ENCODE peak calls at places on chromosomes 2 and 18, in ten cellular contexts. L is CD8-positive, alpha-beta T cell; N is uterus; Q is CD4-positive, alpha-beta T cell; S is heart right ventricle; F is activated CD8-positive, alpha-beta T cell treated with anti-CD3 and anti-CD28 coated beads for 36 hours; U is dorsolateral prefrontal cortex; K is PC-9; X is GM10248; J is right atrium auricular region. T is an unnamed sample.

GRCh38 chr2:186422226-186422625 is 63.8 kb upstream of the ZC3H15 start:
- DNase-seq in L (no peak), N (peak), Q (no peak), S (no peak), F (no peak), U (no peak), K (no peak), X (no peak), J (peak), T (no peak)

GRCh38 chr2:50995610-50996009 is 36.3 kb downstream of the NRXN1 start:
- DNase-seq in L (no peak), N (peak), Q (no peak), S (no peak), F (no peak), U (peak), K (no peak), X (no peak), J (no peak), T (no peak)

GRCh38 chr2:95316466-95317122 is 19.4 kb downstream of the KCNIP3 start:
- DNase-seq in L (no peak), N (no peak), Q (no peak), S (peak), F (no peak), U (no peak), K (peak), X (no peak), J (no peak), T (no peak)

GRCh38 chr2:10844083-10844482 is 31.5 kb upstream of the PDIA6 start:
- DNase-seq in L (no peak), N (no peak), Q (no peak), S (peak), F (no peak), U (no peak), K (peak), X (no peak), J (peak), T (no peak)

GRCh38 chr2:168974370-168974769 is 56.8 kb downstream of the ABCB11 start:
- DNase-seq in L (no peak), N (no peak), Q (no peak), S (no peak), F (peak), U (no peak), K (no peak), X (no peak), J (no peak), T (no peak)

GRCh38 chr2:167697961-167698360 is 549.4 kb downstream of the STK39 start:
- DNase-seq in L (no peak), N (no peak), Q (no peak), S (no peak), F (no peak), U (no peak), K (no peak), X (no peak), J (no peak), T (no peak)

GRCh38 chr18:6039055-6039454 is 143.7 kb upstream of the TMEM200C start:
- DNase-seq in L (no peak), N (no peak), Q (no peak), S (no peak), F (no peak), U (no peak), K (no peak), X (no peak), J (no peak), T (no peak)

GRCh38 chr2:205052781-205053180 is 507.5 kb downstream of the PARD3B start:
- DNase-seq in L (no peak), N (no peak), Q (no peak), S (no peak), F (no peak), U (no peak), K (no peak), X (no peak), J (no peak), T (no peak)

GRCh38 chr2:232794981-232795380 is 18.6 kb upstream of the KCNJ13 start:
- DNase-seq in L (no peak), N (no peak), Q (no peak), S (no peak), F (no peak), U (no peak), K (peak), X (no peak), J (no peak), T (no peak)

GRCh38 chr2:8053241-8053640 is 628.6 kb upstream of the ID2 start:
- DNase-seq in L (no peak), N (no peak), Q (no peak), S (no peak), F (no peak), U (no peak), K (no peak), X (no peak), J (no peak), T (no peak)

GRCh38 chr2:45496869-45497268 is 114.2 kb downstream of the SRBD1 start:
- DNase-seq in L (no peak), N (no peak), Q (no peak), S (no peak), F (no peak), U (no peak), K (no peak), X (no peak), J (no peak), T (no peak)

GRCh38 chr2:168796583-168797285 is 5.7 kb upstream of the NOSTRIN start:
- DNase-seq in L (no peak), N (no peak), Q (no peak), S (no peak), F (no peak), U (no peak), K (no peak), X (no peak), J (no peak), T (no peak)

GRCh38 chr18:53441761-53442414 is 782.6 kb downstream of the MBD2 start:
- DNase-seq in L (no peak), N (no peak), Q (no peak), S (no peak), F (no peak), U (no peak), K (no peak), X (no peak), J (no peak), T (no peak)

GRCh38 chr2:45814951-45815621 is 163.6 kb downstream of the PRKCE start:
- DNase-seq in L (no peak), N (no peak), Q (no peak), S (no peak), F (no peak), U (no peak), K (peak), X (no peak), J (no peak), T (no peak)

GRCh38 chr2:221571391-221572179 is 519 bp downstream of the EPHA4 start:
- DNase-seq in L (peak), N (peak), Q (peak), S (peak), F (no peak), U (peak), K (peak), X (peak), J (no peak), T (peak)

GRCh38 chr2:5692561-5693287 is 540 bp downstream of the SOX11 start:
- DNase-seq in L (no peak), N (no peak), Q (no peak), S (no peak), F (no peak), U (no peak), K (no peak), X (no peak), J (no peak), T (peak)

GRCh38 chr2:186780701-186781316 is 68.2 kb downstream of the ZSWIM2 start:
- DNase-seq in L (no peak), N (no peak), Q (no peak), S (no peak), F (no peak), U (no peak), K (peak), X (no peak), J (no peak), T (no peak)

GRCh38 chr2:185857676-185858075 is 119.1 kb downstream of the FSIP2 start:
- DNase-seq in L (no peak), N (no peak), Q (no peak), S (no peak), F (no peak), U (no peak), K (no peak), X (no peak), J (no peak), T (no peak)

GRCh38 chr2:109193807-109194702 is 65.0 kb downstream of the SH3RF3 start:
- DNase-seq in L (no peak), N (no peak), Q (no peak), S (no peak), F (no peak), U (no peak), K (no peak), X (no peak), J (no peak), T (no peak)

GRCh38 chr18:6624729-6625308 is 104.7 kb upstream of the ARHGAP28 start:
- DNase-seq in L (no peak), N (no peak), Q (no peak), S (no peak), F (no peak), U (no peak), K (no peak), X (no peak), J (no peak), T (no peak)

GRCh38 chr2:141331127-141331526 is 799.7 kb downstream of the LRP1B start:
- DNase-seq in L (no peak), N (no peak), Q (no peak), S (no peak), F (no peak), U (no peak), K (no peak), X (no peak), J (no peak), T (no peak)

GRCh38 chr2:10544252-10544651 is 96.1 kb upstream of the ODC1 start:
- DNase-seq in L (peak), N (no peak), Q (peak), S (no peak), F (peak), U (no peak), K (no peak), X (no peak), J (no peak), T (no peak)

GRCh38 chr2:95344656-95345055 is 47.5 kb downstream of the KCNIP3 start:
- DNase-seq in L (no peak), N (no peak), Q (no peak), S (no peak), F (no peak), U (no peak), K (no peak), X (no peak), J (no peak), T (no peak)

GRCh38 chr18:58850784-58851469 is 13.8 kb upstream of the ZNF532 start:
- DNase-seq in L (no peak), N (no peak), Q (no peak), S (no peak), F (no peak), U (no peak), K (no peak), X (no peak), J (peak), T (no peak)

GRCh38 chr2:110866496-110866895 is 134.1 kb downstream of the ACOXL start:
- DNase-seq in L (no peak), N (no peak), Q (no peak), S (no peak), F (peak), U (no peak), K (no peak), X (no peak), J (no peak), T (no peak)

GRCh38 chr18:34976534-34976898 is 64.7 kb upstream of the MAPRE2 start:
- DNase-seq in L (no peak), N (no peak), Q (no peak), S (no peak), F (no peak), U (no peak), K (no peak), X (no peak), J (peak), T (no peak)

GRCh38 chr2:217515615-217516309 is 487.0 kb downstream of the TNS1 start:
- DNase-seq in L (no peak), N (no peak), Q (no peak), S (no peak), F (no peak), U (no peak), K (no peak), X (no peak), J (no peak), T (no peak)

GRCh38 chr2:43135583-43135982 is 90.8 kb downstream of the ZFP36L2 start:
- DNase-seq in L (no peak), N (no peak), Q (no peak), S (no peak), F (no peak), U (no peak), K (peak), X (peak), J (no peak), T (no peak)

GRCh38 chr18:74290831-74291770 is 662 bp downstream of the CYB5A start:
- DNase-seq in L (no peak), N (peak), Q (no peak), S (no peak), F (peak), U (no peak), K (peak), X (peak), J (no peak), T (peak)

GRCh38 chr18:62450546-62451395 is 72.1 kb upstream of the ZCCHC2 start:
- DNase-seq in L (no peak), N (peak), Q (no peak), S (peak), F (peak), U (peak), K (peak), X (no peak), J (peak), T (no peak)

GRCh38 chr2:233413529-233414272 is 59.4 kb downstream of the DGKD start:
- DNase-seq in L (peak), N (peak), Q (peak), S (peak), F (peak), U (peak), K (peak), X (no peak), J (no peak), T (no peak)

GRCh38 chr2:191049728-191050639 is 36.0 kb upstream of the STAT1 start:
- DNase-seq in L (no peak), N (no peak), Q (no peak), S (no peak), F (no peak), U (no peak), K (no peak), X (peak), J (no peak), T (no peak)

GRCh38 chr2:26913599-26914285 is 56.7 kb upstream of the MAPRE3 start:
- DNase-seq in L (no peak), N (no peak), Q (no peak), S (no peak), F (no peak), U (peak), K (no peak), X (no peak), J (no peak), T (no peak)

GRCh38 chr18:80120932-80121331 is 11.9 kb downstream of the ADNP2 start:
- DNase-seq in L (no peak), N (no peak), Q (no peak), S (no peak), F (no peak), U (no peak), K (no peak), X (no peak), J (no peak), T (no peak)

GRCh38 chr2:186429095-186429494 is 57.0 kb upstream of the ZC3H15 start:
- DNase-seq in L (no peak), N (no peak), Q (no peak), S (no peak), F (no peak), U (no peak), K (no peak), X (no peak), J (no peak), T (no peak)

GRCh38 chr2:29777164-29777563 is 144.2 kb downstream of the ALK start:
- DNase-seq in L (no peak), N (no peak), Q (no peak), S (no peak), F (peak), U (no peak), K (no peak), X (no peak), J (no peak), T (no peak)

GRCh38 chr2:52976132-52976949 is 791.3 kb upstream of the CHAC2 start:
- DNase-seq in L (no peak), N (no peak), Q (no peak), S (no peak), F (peak), U (peak), K (peak), X (no peak), J (no peak), T (no peak)

GRCh38 chr2:237686659-237687136 is 59.3 kb downstream of the LRRFIP1 start:
- DNase-seq in L (no peak), N (no peak), Q (no peak), S (no peak), F (no peak), U (no peak), K (no peak), X (no peak), J (no peak), T (no peak)
- TF ChIP-seq CTCF in L (no peak), N (no peak), Q (no peak), S (no peak), F (no peak), U (no peak), K (peak), X (peak), J (no peak), T (no peak)

DNA sequence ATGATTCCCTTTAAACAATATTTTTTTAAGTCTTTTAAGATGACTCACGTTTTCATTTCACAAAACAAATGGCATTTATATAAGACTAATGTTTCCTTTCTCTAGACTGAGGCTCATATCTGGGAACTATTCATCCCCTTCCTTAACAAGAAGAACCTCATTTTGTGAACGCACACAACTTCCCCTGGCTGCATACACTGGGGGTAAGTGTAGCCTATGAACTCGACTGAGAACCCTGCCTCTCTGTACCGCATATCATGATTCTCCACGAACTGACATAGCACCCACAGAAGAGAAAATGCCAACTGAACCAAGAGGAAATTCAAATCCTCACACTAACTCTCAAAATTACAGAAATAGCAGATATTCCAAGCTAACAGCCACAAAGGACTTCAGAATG is 236.8 kb downstream of the TCF4 start:
- DNase-seq in L (no peak), N (no peak), Q (no peak), S (no peak), F (no peak), U (no peak), K (no peak), X (no peak), J (no peak), T (no peak)
- TF ChIP-seq CTCF in L (no peak), N (no peak), Q (no peak), S (no peak), F (no peak), U (no peak), K (no peak), X (no peak), J (no peak), T (no peak)

GRCh38 chr2:155364766-155365165 is 666.3 kb downstream of the KCNJ3 start:
- DNase-seq in L (no peak), N (no peak), Q (no peak), S (no peak), F (no peak), U (no peak), K (no peak), X (no peak), J (no peak), T (no peak)

GRCh38 chr2:155363349-155363888 is 664.9 kb downstream of the KCNJ3 start:
- DNase-seq in L (no peak), N (no peak), Q (no peak), S (no peak), F (no peak), U (no peak), K (no peak), X (no peak), J (no peak), T (no peak)

GRCh38 chr2:155372969-155373368 is 674.5 kb downstream of the KCNJ3 start:
- DNase-seq in L (no peak), N (no peak), Q (no peak), S (no peak), F (no peak), U (no peak), K (no peak), X (no peak), J (no peak), T (no peak)

DNA sequence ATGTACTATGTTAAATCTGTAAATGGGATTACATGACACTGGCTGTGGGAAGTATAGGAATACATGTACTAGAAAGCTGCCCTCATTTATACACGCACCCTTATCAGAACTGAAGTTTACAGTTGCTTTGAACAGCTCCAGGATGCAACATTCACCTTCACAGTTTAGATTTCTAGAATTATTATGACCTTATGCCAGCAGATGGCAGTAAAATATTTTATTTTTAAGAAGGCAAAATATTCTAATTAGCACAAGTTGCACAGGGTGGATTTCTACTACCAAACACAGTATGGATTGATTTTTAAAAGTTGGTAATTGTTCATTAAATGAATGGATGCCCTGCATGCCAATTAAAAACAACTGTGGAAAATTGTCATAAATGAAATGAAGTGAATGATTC is 670.4 kb downstream of the KCNJ3 start:
- DNase-seq in L (no peak), N (no peak), Q (no peak), S (no peak), F (no peak), U (no peak), K (no peak), X (no peak), J (no peak), T (no peak)
- TF ChIP-seq CTCF in L (no peak), N (no peak), Q (peak), S (no peak), F (peak), U (peak), K (peak), X (peak), J (peak), T (peak)

GRCh38 chr2:223599646-223600009 is 2.5 kb downstream of the SCG2 start:
- DNase-seq in L (no peak), N (no peak), Q (no peak), S (no peak), F (no peak), U (no peak), K (no peak), X (no peak), J (no peak), T (no peak)

GRCh38 chr2:223600056-223600455 is 2.1 kb downstream of the SCG2 start:
- DNase-seq in L (no peak), N (no peak), Q (no peak), S (no peak), F (no peak), U (no peak), K (no peak), X (no peak), J (no peak), T (no peak)

GRCh38 chr2:223602972-223603371 is 811 bp upstream of the SCG2 start:
- DNase-seq in L (no peak), N (no peak), Q (no peak), S (no peak), F (no peak), U (no peak), K (no peak), X (no peak), J (no peak), T (no peak)

GRCh38 chr2:223604231-223604630 is 2.1 kb upstream of the SCG2 start:
- DNase-seq in L (no peak), N (no peak), Q (no peak), S (no peak), F (no peak), U (no peak), K (no peak), X (no peak), J (no peak), T (no peak)

GRCh38 chr2:223601932-223602676 is at the start of gene SCG2:
- DNase-seq in L (peak), N (peak), Q (no peak), S (peak), F (peak), U (peak), K (peak), X (peak), J (peak), T (peak)
- TF ChIP-seq CTCF in L (no peak), N (peak), Q (no peak), S (peak), F (peak), U (peak), K (peak), X (peak), J (peak), T (peak)

GRCh38 chr2:21191535-21191934 is 67.8 kb downstream of the TDRD15 start:
- DNase-seq in L (no peak), N (no peak), Q (no peak), S (no peak), F (no peak), U (no peak), K (no peak), X (no peak), J (no peak), T (no peak)
- TF ChIP-seq CTCF in L (no peak), N (no peak), Q (no peak), S (no peak), F (no peak), U (no peak), K (no peak), X (no peak), J (no peak), T (no peak)

T was measured in mesothelial cell of epicardium.